ENCODE peak calls at places on chromosome 15, in ten cellular contexts. One of them, this sample, is unnamed. For H3K36me3, the result is how much of the 10 kb centered on the place peaks cover.

GRCh38 chr15:29690765-29691475 is 131.3 kb downstream of the TJP1 start:
- DNase-seq in cardiac muscle cell: no peak
- DNase-seq in HepG2: peak
- DNase-seq in heart left ventricle: no peak
- DNase-seq in CD4-positive, alpha-beta memory T cell: no peak
- DNase-seq in neuronal stem cell: no peak
- DNase-seq in PC-9: no peak
- DNase-seq in PC-3: peak
- DNase-seq in ovary: no peak
- DNase-seq in right atrium auricular region: no peak
- DNase-seq in this sample: no peak

GRCh38 chr15:31274496-31275330 is 51.9 kb upstream of the KLF13 start:
- DNase-seq in cardiac muscle cell: peak
- DNase-seq in HepG2: peak
- DNase-seq in heart left ventricle: peak
- DNase-seq in CD4-positive, alpha-beta memory T cell: no peak
- DNase-seq in neuronal stem cell: no peak
- DNase-seq in PC-9: no peak
- DNase-seq in PC-3: no peak
- DNase-seq in ovary: no peak
- DNase-seq in right atrium auricular region: peak
- DNase-seq in this sample: peak

GRCh38 chr15:72838311-72838731 is 54.8 kb upstream of the ADPGK start:
- DNase-seq in cardiac muscle cell: peak
- DNase-seq in HepG2: no peak
- DNase-seq in heart left ventricle: no peak
- DNase-seq in CD4-positive, alpha-beta memory T cell: no peak
- DNase-seq in neuronal stem cell: no peak
- DNase-seq in PC-9: no peak
- DNase-seq in PC-3: no peak
- DNase-seq in ovary: no peak
- DNase-seq in right atrium auricular region: no peak
- DNase-seq in this sample: no peak

GRCh38 chr15:61685513-61685912 is 374.7 kb downstream of the VPS13C start:
- DNase-seq in cardiac muscle cell: no peak
- DNase-seq in HepG2: no peak
- DNase-seq in heart left ventricle: no peak
- DNase-seq in CD4-positive, alpha-beta memory T cell: no peak
- DNase-seq in neuronal stem cell: no peak
- DNase-seq in PC-9: no peak
- DNase-seq in PC-3: no peak
- DNase-seq in ovary: no peak
- DNase-seq in right atrium auricular region: no peak
- DNase-seq in this sample: no peak

GRCh38 chr15:30929064-30929669 is 25.5 kb downstream of the FAN1 start:
- DNase-seq in cardiac muscle cell: no peak
- DNase-seq in HepG2: no peak
- DNase-seq in heart left ventricle: no peak
- DNase-seq in CD4-positive, alpha-beta memory T cell: no peak
- DNase-seq in neuronal stem cell: no peak
- DNase-seq in PC-9: no peak
- DNase-seq in PC-3: no peak
- DNase-seq in ovary: no peak
- DNase-seq in right atrium auricular region: no peak
- DNase-seq in this sample: no peak

GRCh38 chr15:79897701-79898113 is 893 bp upstream of the MTHFS start:
- DNase-seq in cardiac muscle cell: no peak
- DNase-seq in HepG2: no peak
- DNase-seq in heart left ventricle: no peak
- DNase-seq in CD4-positive, alpha-beta memory T cell: no peak
- DNase-seq in neuronal stem cell: no peak
- DNase-seq in PC-9: no peak
- DNase-seq in PC-3: no peak
- DNase-seq in ovary: no peak
- DNase-seq in right atrium auricular region: no peak
- DNase-seq in this sample: no peak

GRCh38 chr15:72197460-72198409 is at the start of gene GRAMD2A:
- DNase-seq in cardiac muscle cell: peak
- DNase-seq in HepG2: no peak
- DNase-seq in heart left ventricle: no peak
- DNase-seq in CD4-positive, alpha-beta memory T cell: no peak
- DNase-seq in neuronal stem cell: no peak
- DNase-seq in PC-9: no peak
- DNase-seq in PC-3: no peak
- DNase-seq in ovary: no peak
- DNase-seq in right atrium auricular region: no peak
- DNase-seq in this sample: no peak

GRCh38 chr15:52796742-52797515 is 6.8 kb upstream of the ONECUT1 start:
- DNase-seq in cardiac muscle cell: no peak
- DNase-seq in HepG2: no peak
- DNase-seq in heart left ventricle: no peak
- DNase-seq in CD4-positive, alpha-beta memory T cell: no peak
- DNase-seq in neuronal stem cell: no peak
- DNase-seq in PC-9: no peak
- DNase-seq in PC-3: no peak
- DNase-seq in ovary: no peak
- DNase-seq in right atrium auricular region: no peak
- DNase-seq in this sample: no peak

GRCh38 chr15:62428851-62429250 is 263.8 kb upstream of the C2CD4B start:
- DNase-seq in cardiac muscle cell: no peak
- DNase-seq in HepG2: no peak
- DNase-seq in heart left ventricle: no peak
- DNase-seq in CD4-positive, alpha-beta memory T cell: no peak
- DNase-seq in neuronal stem cell: no peak
- DNase-seq in PC-9: no peak
- DNase-seq in PC-3: no peak
- DNase-seq in ovary: no peak
- DNase-seq in right atrium auricular region: no peak
- DNase-seq in this sample: no peak

GRCh38 chr15:94164202-94164807 is 67.1 kb upstream of the MCTP2 start:
- DNase-seq in cardiac muscle cell: peak
- DNase-seq in HepG2: peak
- DNase-seq in heart left ventricle: peak
- DNase-seq in CD4-positive, alpha-beta memory T cell: peak
- DNase-seq in neuronal stem cell: peak
- DNase-seq in PC-9: no peak
- DNase-seq in PC-3: peak
- DNase-seq in ovary: peak
- DNase-seq in right atrium auricular region: no peak
- DNase-seq in this sample: peak

DNA sequence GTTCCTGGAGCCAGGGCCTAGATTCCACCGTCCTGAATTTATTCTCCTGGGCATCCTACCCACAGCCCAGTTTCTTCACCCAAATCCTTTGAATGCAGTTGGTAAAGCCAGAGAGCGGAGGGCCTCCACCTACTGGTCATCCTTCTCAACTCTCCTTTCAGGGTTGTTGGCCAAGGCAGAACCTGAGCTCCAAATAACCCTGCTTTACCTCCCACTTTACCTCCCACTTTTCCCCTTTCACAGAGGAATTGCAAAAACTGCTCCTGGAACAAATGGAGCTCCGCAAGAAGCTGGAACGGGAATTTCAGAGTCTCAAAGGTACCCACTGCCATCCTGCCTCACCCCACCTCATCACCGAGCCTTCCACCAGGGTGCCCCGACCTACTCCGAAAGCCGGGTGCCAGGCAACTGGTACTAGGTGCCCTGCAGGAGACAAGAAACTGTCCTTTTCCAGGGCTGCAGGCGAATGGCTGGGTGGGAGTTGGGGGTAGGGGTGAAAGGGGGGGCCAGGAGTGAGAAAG is 6.8 kb downstream of the SKOR1 start:
- DNase-seq in cardiac muscle cell: peak
- DNase-seq in HepG2: no peak
- DNase-seq in heart left ventricle: no peak
- DNase-seq in CD4-positive, alpha-beta memory T cell: no peak
- DNase-seq in neuronal stem cell: no peak
- DNase-seq in PC-9: no peak
- DNase-seq in PC-3: peak
- DNase-seq in ovary: no peak
- DNase-seq in right atrium auricular region: no peak
- DNase-seq in this sample: no peak
- H3K36me3 ChIP-seq in cardiac muscle cell: under half
- H3K36me3 ChIP-seq in HepG2: under half
- H3K36me3 ChIP-seq in heart left ventricle: under half
- H3K36me3 ChIP-seq in CD4-positive, alpha-beta memory T cell: under half
- H3K36me3 ChIP-seq in neuronal stem cell: under half
- H3K36me3 ChIP-seq in PC-9: under half
- H3K36me3 ChIP-seq in PC-3: under half
- H3K36me3 ChIP-seq in ovary: under half
- H3K36me3 ChIP-seq in right atrium auricular region: under half
- H3K36me3 ChIP-seq in this sample: under half

GRCh38 chr15:89577776-89578115 is 2.5 kb downstream of the TICRR start:
- DNase-seq in cardiac muscle cell: no peak
- DNase-seq in HepG2: no peak
- DNase-seq in heart left ventricle: no peak
- DNase-seq in CD4-positive, alpha-beta memory T cell: no peak
- DNase-seq in neuronal stem cell: no peak
- DNase-seq in PC-9: no peak
- DNase-seq in PC-3: no peak
- DNase-seq in ovary: no peak
- DNase-seq in right atrium auricular region: no peak
- DNase-seq in this sample: no peak
- H3K4me3 ChIP-seq in cardiac muscle cell: no peak
- H3K4me3 ChIP-seq in HepG2: peak
- H3K4me3 ChIP-seq in heart left ventricle: no peak
- H3K4me3 ChIP-seq in CD4-positive, alpha-beta memory T cell: no peak
- H3K4me3 ChIP-seq in neuronal stem cell: peak
- H3K4me3 ChIP-seq in PC-9: peak
- H3K4me3 ChIP-seq in PC-3: peak
- H3K4me3 ChIP-seq in ovary: no peak
- H3K4me3 ChIP-seq in right atrium auricular region: no peak
- H3K4me3 ChIP-seq in this sample: no peak

GRCh38 chr15:42803436-42803835 is 66.5 kb upstream of the CDAN1 start:
- DNase-seq in cardiac muscle cell: no peak
- DNase-seq in HepG2: no peak
- DNase-seq in heart left ventricle: no peak
- DNase-seq in CD4-positive, alpha-beta memory T cell: no peak
- DNase-seq in neuronal stem cell: no peak
- DNase-seq in PC-9: no peak
- DNase-seq in PC-3: no peak
- DNase-seq in ovary: no peak
- DNase-seq in right atrium auricular region: no peak
- DNase-seq in this sample: no peak

GRCh38 chr15:42808921-42809320 is 72.0 kb upstream of the CDAN1 start:
- DNase-seq in cardiac muscle cell: no peak
- DNase-seq in HepG2: no peak
- DNase-seq in heart left ventricle: no peak
- DNase-seq in CD4-positive, alpha-beta memory T cell: no peak
- DNase-seq in neuronal stem cell: no peak
- DNase-seq in PC-9: no peak
- DNase-seq in PC-3: no peak
- DNase-seq in ovary: no peak
- DNase-seq in right atrium auricular region: no peak
- DNase-seq in this sample: no peak

GRCh38 chr15:42802168-42802567 is 65.2 kb upstream of the CDAN1 start:
- DNase-seq in cardiac muscle cell: no peak
- DNase-seq in HepG2: no peak
- DNase-seq in heart left ventricle: no peak
- DNase-seq in CD4-positive, alpha-beta memory T cell: no peak
- DNase-seq in neuronal stem cell: no peak
- DNase-seq in PC-9: no peak
- DNase-seq in PC-3: no peak
- DNase-seq in ovary: no peak
- DNase-seq in right atrium auricular region: no peak
- DNase-seq in this sample: no peak

GRCh38 chr15:42804739-42805138 is 67.8 kb upstream of the CDAN1 start:
- DNase-seq in cardiac muscle cell: no peak
- DNase-seq in HepG2: no peak
- DNase-seq in heart left ventricle: no peak
- DNase-seq in CD4-positive, alpha-beta memory T cell: no peak
- DNase-seq in neuronal stem cell: no peak
- DNase-seq in PC-9: no peak
- DNase-seq in PC-3: no peak
- DNase-seq in ovary: no peak
- DNase-seq in right atrium auricular region: no peak
- DNase-seq in this sample: no peak

DNA sequence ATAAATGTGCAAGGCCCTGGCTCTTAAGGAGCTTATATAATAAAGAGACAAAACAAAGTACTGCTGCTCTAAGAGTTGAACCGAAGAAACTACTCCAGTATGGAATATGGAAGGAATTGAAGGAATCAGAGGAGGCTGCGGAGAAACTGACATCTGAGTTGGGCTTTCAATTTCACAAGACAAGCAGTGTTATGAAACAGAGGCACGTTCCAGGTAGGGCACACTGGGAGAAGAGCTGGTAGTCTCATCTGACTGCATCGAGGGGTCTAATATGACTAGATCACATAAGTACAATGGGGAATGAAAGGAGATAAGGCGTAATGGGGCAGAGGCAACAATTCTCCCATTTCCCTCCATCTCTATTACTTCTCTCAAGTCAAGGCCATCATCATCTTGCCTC is 68.3 kb upstream of the CDAN1 start:
- DNase-seq in cardiac muscle cell: no peak
- DNase-seq in HepG2: no peak
- DNase-seq in heart left ventricle: no peak
- DNase-seq in CD4-positive, alpha-beta memory T cell: no peak
- DNase-seq in neuronal stem cell: no peak
- DNase-seq in PC-9: no peak
- DNase-seq in PC-3: no peak
- DNase-seq in ovary: no peak
- DNase-seq in right atrium auricular region: no peak
- DNase-seq in this sample: no peak
- H3K36me3 ChIP-seq in cardiac muscle cell: under half
- H3K36me3 ChIP-seq in HepG2: under half
- H3K36me3 ChIP-seq in heart left ventricle: half or more
- H3K36me3 ChIP-seq in CD4-positive, alpha-beta memory T cell: under half
- H3K36me3 ChIP-seq in neuronal stem cell: under half
- H3K36me3 ChIP-seq in PC-9: under half
- H3K36me3 ChIP-seq in PC-3: under half
- H3K36me3 ChIP-seq in ovary: under half
- H3K36me3 ChIP-seq in right atrium auricular region: under half
- H3K36me3 ChIP-seq in this sample: under half

DNA sequence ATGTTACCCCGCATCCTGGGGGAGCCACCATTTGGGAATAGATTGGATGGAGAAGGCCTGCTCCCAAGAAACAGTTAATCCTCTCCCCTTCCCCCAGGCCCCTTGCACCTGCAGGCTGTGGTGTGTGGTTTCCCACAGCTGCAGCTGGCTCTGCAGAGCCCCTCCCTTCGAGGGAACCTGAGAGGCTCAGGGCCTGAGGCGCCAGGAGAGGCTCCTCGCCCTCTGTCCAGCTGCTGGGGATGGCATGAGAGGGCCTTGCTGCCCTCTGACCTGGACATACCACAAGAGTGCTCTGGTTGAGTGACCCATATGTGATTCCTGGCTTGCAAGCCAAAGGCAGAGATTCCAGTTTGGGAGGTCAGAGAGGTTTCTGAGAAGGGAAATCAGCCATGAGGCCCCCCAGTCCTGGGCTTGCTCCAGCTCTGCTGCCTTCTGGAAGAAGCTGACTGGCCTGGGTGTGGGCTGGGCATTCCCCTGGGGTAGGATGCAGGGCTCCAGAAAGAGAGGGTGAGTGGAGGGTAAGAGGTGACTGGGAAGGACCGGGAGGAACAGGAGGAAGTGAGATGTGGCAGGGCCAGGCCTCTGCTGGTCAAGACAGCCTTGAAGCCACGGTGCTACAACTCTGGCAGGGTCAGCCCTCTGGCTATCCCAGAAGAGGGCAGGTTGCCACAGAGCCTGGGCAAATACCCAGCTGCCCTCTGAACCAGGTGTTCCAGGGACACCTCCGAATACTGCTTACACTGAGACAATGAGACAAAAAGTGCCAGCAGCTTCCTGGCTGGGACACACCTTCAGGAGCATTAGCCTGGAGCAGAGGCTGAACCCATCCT is 16.0 kb upstream of the SRP14 start:
- DNase-seq in cardiac muscle cell: no peak
- DNase-seq in HepG2: no peak
- DNase-seq in heart left ventricle: no peak
- DNase-seq in CD4-positive, alpha-beta memory T cell: peak
- DNase-seq in neuronal stem cell: no peak
- DNase-seq in PC-9: peak
- DNase-seq in PC-3: peak
- DNase-seq in ovary: no peak
- DNase-seq in right atrium auricular region: peak
- DNase-seq in this sample: no peak
- H3K4me3 ChIP-seq in cardiac muscle cell: no peak
- H3K4me3 ChIP-seq in HepG2: no peak
- H3K4me3 ChIP-seq in heart left ventricle: no peak
- H3K4me3 ChIP-seq in CD4-positive, alpha-beta memory T cell: no peak
- H3K4me3 ChIP-seq in neuronal stem cell: no peak
- H3K4me3 ChIP-seq in PC-9: no peak
- H3K4me3 ChIP-seq in PC-3: no peak
- H3K4me3 ChIP-seq in ovary: no peak
- H3K4me3 ChIP-seq in right atrium auricular region: no peak
- H3K4me3 ChIP-seq in this sample: no peak